ENCODE peak calls at places on chromosomes 6 and 20, in eight cellular contexts. X, K, O, D, M, C, H and T are unnamed samples.

GRCh38 chr6:95197590-95197989 is 379.7 kb upstream of the MANEA start:
- DNase-seq in X (no peak), O (no peak), M (no peak), K (no peak), H (no peak), C (no peak), D (no peak), T (no peak)

GRCh38 chr20:25070821-25071473 is 11.0 kb downstream of the VSX1 start:
- DNase-seq in K (no peak), C (no peak), X (no peak), H (no peak), M (no peak), O (no peak), D (peak; percentile 36), T (no peak)

GRCh38 chr6:87968435-87969278 is 79.0 kb upstream of the SPACA1 start:
- DNase-seq in H (no peak), C (no peak), M (no peak), O (no peak), X (no peak), D (peak; percentile 81), K (peak; percentile 2), T (peak; percentile 77)

GRCh38 chr6:97052152-97052787 is 127.7 kb downstream of the KLHL32 start:
- DNase-seq in M (no peak), H (no peak), K (no peak), O (no peak), X (no peak), C (no peak), D (no peak), T (no peak)

GRCh38 chr6:36442671-36443497 is at the start of the genes KCTD20 and PXT1:
- DNase-seq in D (peak; percentile 98), X (peak; percentile 79), K (peak; percentile 90), O (peak; percentile 59), H (peak; percentile 74), C (peak; percentile 89), M (peak; percentile 82), T (peak; percentile 82)

GRCh38 chr20:39939241-39939865 is 749.7 kb downstream of the MAFB start:
- DNase-seq in M (no peak), C (no peak), X (no peak), O (no peak), D (no peak), K (no peak), H (no peak), T (no peak)

GRCh38 chr6:79810878-79811277 is 136.5 kb downstream of the ELOVL4 start:
- DNase-seq in D (no peak), M (no peak), C (no peak), X (no peak), K (no peak), O (no peak), H (no peak), T (peak; percentile 78)

GRCh38 chr6:42978487-42978792 is 541 bp downstream of the PEX6 start:
- DNase-seq in D (peak; percentile 90), K (no peak), X (no peak), C (no peak), H (no peak), O (no peak), M (peak; percentile 26), T (no peak)

GRCh38 chr20:43825635-43826034 is 89.0 kb upstream of the TOX2 start:
- DNase-seq in O (no peak), M (no peak), H (no peak), D (no peak), C (no peak), K (no peak), X (no peak), T (no peak)